ENCODE peak calls at places on chromosomes 6 and 20, in four cellular contexts. One of them, this sample, is unnamed.

GRCh38 chr20:17858450-17859001 is 110.1 kb downstream of the SNX5 start:
- DNase-seq in CD8-positive, alpha-beta T cell: no peak
- DNase-seq in AG09309: no peak
- DNase-seq in prostate gland: no peak
- DNase-seq in this sample: no peak

GRCh38 chr6:100088009-100088408 is 94.0 kb upstream of the MCHR2 start:
- DNase-seq in prostate gland: no peak
- DNase-seq in CD8-positive, alpha-beta T cell: no peak
- DNase-seq in AG09309: peak
- DNase-seq in this sample: peak

GRCh38 chr6:15994814-15995459 is 133.9 kb upstream of the MYLIP start:
- DNase-seq in CD8-positive, alpha-beta T cell: no peak
- DNase-seq in AG09309: no peak
- DNase-seq in prostate gland: no peak
- DNase-seq in this sample: no peak

GRCh38 chr20:46688151-46689081 is 828 bp downstream of the TP53RK start:
- DNase-seq in CD8-positive, alpha-beta T cell: no peak
- DNase-seq in AG09309: no peak
- DNase-seq in prostate gland: peak
- DNase-seq in this sample: peak

GRCh38 chr6:15547379-15547778 is 115.4 kb downstream of the DTNBP1 start:
- DNase-seq in CD8-positive, alpha-beta T cell: no peak
- DNase-seq in prostate gland: no peak
- DNase-seq in AG09309: no peak
- DNase-seq in this sample: no peak

GRCh38 chr6:128370072-128370471 is 150.3 kb downstream of the PTPRK start:
- DNase-seq in CD8-positive, alpha-beta T cell: no peak
- DNase-seq in AG09309: peak
- DNase-seq in prostate gland: no peak
- DNase-seq in this sample: peak

GRCh38 chr6:129713806-129714338 is 3.9 kb upstream of the ARHGAP18 start:
- DNase-seq in AG09309: no peak
- DNase-seq in CD8-positive, alpha-beta T cell: no peak
- DNase-seq in prostate gland: no peak
- DNase-seq in this sample: no peak

GRCh38 chr20:33541074-33541473 is 51.2 kb downstream of the CBFA2T2 start:
- DNase-seq in prostate gland: no peak
- DNase-seq in AG09309: no peak
- DNase-seq in CD8-positive, alpha-beta T cell: no peak
- DNase-seq in this sample: no peak

GRCh38 chr6:122432816-122433215 is 33.4 kb downstream of the HSF2 start:
- DNase-seq in prostate gland: no peak
- DNase-seq in CD8-positive, alpha-beta T cell: no peak
- DNase-seq in AG09309: no peak
- DNase-seq in this sample: no peak

GRCh38 chr20:60000271-60001026 is 42.2 kb downstream of the CDH26 start:
- DNase-seq in CD8-positive, alpha-beta T cell: no peak
- DNase-seq in prostate gland: no peak
- DNase-seq in AG09309: no peak
- DNase-seq in this sample: no peak

GRCh38 chr20:47354710-47355488 is 1.6 kb downstream of the ZMYND8 start:
- DNase-seq in CD8-positive, alpha-beta T cell: no peak
- DNase-seq in AG09309: no peak
- DNase-seq in prostate gland: no peak
- DNase-seq in this sample: peak

DNA sequence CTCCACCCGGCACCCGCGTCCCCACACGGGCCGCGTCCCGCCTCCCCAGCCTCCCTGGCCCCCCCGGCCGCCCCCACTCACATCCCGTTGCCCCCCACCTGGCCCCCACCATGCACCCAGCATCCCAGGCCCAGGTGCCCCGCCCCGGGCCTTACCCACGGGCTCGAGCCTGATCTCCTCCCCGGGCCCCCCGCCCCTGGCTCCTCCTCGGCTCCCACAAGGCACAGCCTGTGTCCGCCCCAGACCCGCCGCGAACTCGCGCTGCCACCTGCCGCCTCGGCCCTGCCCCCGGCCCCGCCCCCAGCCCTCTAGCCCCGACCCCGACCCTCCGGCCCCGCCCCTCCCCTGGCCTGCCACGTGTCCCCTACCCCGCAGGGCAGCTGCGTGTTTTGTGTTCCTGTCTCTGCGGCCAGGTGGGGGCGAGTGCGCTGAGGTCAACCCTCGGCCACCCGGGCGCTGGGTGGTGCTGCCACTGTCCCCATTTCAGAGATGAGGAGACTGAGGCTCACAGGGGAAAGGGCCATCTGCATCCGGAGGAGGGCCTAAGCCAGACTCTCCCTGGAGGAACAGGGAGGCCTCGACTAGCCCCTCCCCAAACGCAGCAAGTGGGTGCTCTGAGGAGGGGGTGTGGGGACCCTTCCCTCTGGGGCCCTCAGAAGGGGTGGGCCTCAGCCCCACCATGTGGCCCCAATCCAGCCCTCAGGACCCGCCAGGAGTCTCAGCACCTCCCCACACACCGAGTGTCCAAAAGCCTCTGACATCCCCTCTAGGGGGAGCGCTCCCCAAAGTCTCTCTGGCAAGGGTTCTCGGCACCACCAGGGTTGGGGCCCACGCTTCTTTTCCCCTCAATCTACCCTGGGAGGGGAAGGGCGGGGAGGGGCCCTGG is 99.8 kb downstream of the TAF4 start:
- DNase-seq in AG09309: no peak
- DNase-seq in prostate gland: no peak
- DNase-seq in CD8-positive, alpha-beta T cell: no peak
- DNase-seq in this sample: no peak
- TF ChIP-seq CTCF in AG09309: no peak
- TF ChIP-seq CTCF in prostate gland: no peak
- TF ChIP-seq CTCF in CD8-positive, alpha-beta T cell: no peak
- TF ChIP-seq CTCF in this sample: no peak

GRCh38 chr6:31767096-31767645 is 4.7 kb downstream of the SAPCD1 start:
- DNase-seq in AG09309: no peak
- DNase-seq in CD8-positive, alpha-beta T cell: no peak
- DNase-seq in prostate gland: no peak
- DNase-seq in this sample: no peak

GRCh38 chr6:31764239-31764638 is 1.8 kb downstream of the SAPCD1 start:
- DNase-seq in CD8-positive, alpha-beta T cell: no peak
- DNase-seq in prostate gland: no peak
- DNase-seq in AG09309: no peak
- DNase-seq in this sample: no peak

GRCh38 chr6:31765910-31766794 is 3.7 kb downstream of the SAPCD1 start:
- DNase-seq in prostate gland: no peak
- DNase-seq in CD8-positive, alpha-beta T cell: no peak
- DNase-seq in AG09309: no peak
- DNase-seq in this sample: no peak

GRCh38 chr6:31763617-31763940 is 1.1 kb downstream of the SAPCD1 start:
- DNase-seq in CD8-positive, alpha-beta T cell: no peak
- DNase-seq in prostate gland: no peak
- DNase-seq in AG09309: no peak
- DNase-seq in this sample: peak

GRCh38 chr6:31765559-31765909 is 3.1 kb downstream of the SAPCD1 start:
- DNase-seq in prostate gland: no peak
- DNase-seq in AG09309: no peak
- DNase-seq in CD8-positive, alpha-beta T cell: no peak
- DNase-seq in this sample: no peak
- H3K4me3 ChIP-seq in prostate gland: no peak
- H3K4me3 ChIP-seq in AG09309: no peak
- H3K4me3 ChIP-seq in CD8-positive, alpha-beta T cell: no peak
- H3K4me3 ChIP-seq in this sample: no peak

DNA sequence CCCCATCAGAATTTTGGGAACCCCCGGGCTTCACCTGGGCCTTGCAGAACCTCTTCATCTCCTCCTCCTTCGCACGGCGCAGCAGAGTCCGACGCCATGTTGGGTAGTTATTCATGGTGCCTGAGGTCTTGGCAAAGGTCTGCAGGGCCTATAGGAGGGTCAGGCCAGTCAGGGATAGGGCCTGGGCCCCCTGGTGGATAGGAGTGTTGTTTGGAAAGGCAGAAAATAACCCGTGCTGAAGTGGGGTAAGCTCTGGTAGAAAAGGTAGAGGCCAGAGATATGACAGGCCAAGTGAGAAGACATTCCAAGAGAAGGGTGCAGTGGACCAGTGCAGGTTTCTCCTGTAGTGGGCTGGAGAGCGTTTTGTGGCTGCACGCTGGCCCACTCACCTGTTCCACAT is 4.9 kb downstream of the SMPD2 start:
- DNase-seq in prostate gland: no peak
- DNase-seq in AG09309: no peak
- DNase-seq in CD8-positive, alpha-beta T cell: no peak
- DNase-seq in this sample: no peak
- TF ChIP-seq CTCF in prostate gland: no peak
- TF ChIP-seq CTCF in AG09309: no peak
- TF ChIP-seq CTCF in CD8-positive, alpha-beta T cell: no peak
- TF ChIP-seq CTCF in this sample: no peak

GRCh38 chr6:53065266-53066058 is at the start of gene FBXO9:
- DNase-seq in prostate gland: peak
- DNase-seq in CD8-positive, alpha-beta T cell: peak
- DNase-seq in AG09309: no peak
- DNase-seq in this sample: peak
- H3K4me3 ChIP-seq in prostate gland: peak
- H3K4me3 ChIP-seq in CD8-positive, alpha-beta T cell: peak
- H3K4me3 ChIP-seq in AG09309: peak
- H3K4me3 ChIP-seq in this sample: peak

GRCh38 chr6:5610640-5611039 is 349.3 kb downstream of the FARS2 start:
- DNase-seq in AG09309: no peak
- DNase-seq in prostate gland: no peak
- DNase-seq in CD8-positive, alpha-beta T cell: no peak
- DNase-seq in this sample: no peak
- TF ChIP-seq CTCF in AG09309: no peak
- TF ChIP-seq CTCF in prostate gland: no peak
- TF ChIP-seq CTCF in CD8-positive, alpha-beta T cell: no peak
- TF ChIP-seq CTCF in this sample: no peak

DNA sequence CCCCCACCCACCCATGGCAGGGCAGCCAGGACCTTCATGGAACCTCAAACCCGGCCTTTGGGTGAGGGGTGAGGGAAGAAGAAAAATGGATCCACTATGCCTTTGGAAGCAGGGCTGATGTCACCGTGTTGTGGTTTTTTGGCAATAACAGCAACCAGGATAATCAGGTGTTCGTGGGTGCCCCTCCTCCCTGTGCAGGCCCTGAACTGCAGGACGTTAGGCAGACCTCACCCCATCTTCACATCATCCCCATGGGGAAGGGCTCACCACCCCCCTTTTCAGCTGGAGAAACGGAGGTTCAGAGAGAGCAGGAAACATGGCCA is 3.6 kb downstream of the GABRR2 start:
- DNase-seq in CD8-positive, alpha-beta T cell: no peak
- DNase-seq in prostate gland: no peak
- DNase-seq in AG09309: no peak
- DNase-seq in this sample: no peak
- H3K4me3 ChIP-seq in CD8-positive, alpha-beta T cell: no peak
- H3K4me3 ChIP-seq in prostate gland: no peak
- H3K4me3 ChIP-seq in AG09309: no peak
- H3K4me3 ChIP-seq in this sample: no peak

This sample was measured in epithelial cell of esophagus.